ENCODE peak calls at places on chromosomes 1 and 21, in nine cellular contexts. E is suprapubic skin, F is transverse colon, M is stomach, L is sigmoid colon, C is K562, Q is GM12878, V is SK-N-SH, N is upper lobe of left lung. R is an unnamed sample.

GRCh38 chr1:7379445-7379971 is 391.6 kb upstream of the VAMP3 start:
- DNase-seq in E (peak), F (no peak), M (peak), L (peak), C (no peak), Q (no peak), V (no peak), N (no peak), R (peak)

GRCh38 chr1:170790175-170790574 is 126.2 kb downstream of the PRRX1 start:
- DNase-seq in E (no peak), F (no peak), M (no peak), L (no peak), C (no peak), Q (no peak), V (no peak), N (no peak), R (no peak)

GRCh38 chr1:21175324-21175669 is 1.4 kb downstream of the EIF4G3 start:
- DNase-seq in E (peak), F (peak), M (peak), L (peak), C (no peak), Q (no peak), V (peak), N (no peak), R (no peak)

GRCh38 chr1:42035205-42035829 is 116.6 kb upstream of the HIVEP3 start:
- DNase-seq in E (no peak), F (no peak), M (peak), L (peak), C (peak), Q (no peak), V (peak), N (no peak), R (no peak)

GRCh38 chr1:192311281-192311680 is 5.5 kb upstream of the RGS21 start:
- DNase-seq in E (no peak), F (no peak), M (no peak), L (no peak), C (no peak), Q (no peak), V (no peak), N (no peak), R (no peak)

GRCh38 chr21:27423073-27423472 is 456.2 kb upstream of the ADAMTS5 start:
- DNase-seq in E (peak), F (peak), M (peak), L (peak), C (no peak), Q (no peak), V (no peak), N (no peak), R (no peak)

GRCh38 chr1:5961601-5962000 is 30.6 kb downstream of the NPHP4 start:
- DNase-seq in E (no peak), F (no peak), M (no peak), L (peak), C (no peak), Q (no peak), V (no peak), N (no peak), R (no peak)

GRCh38 chr1:62906428-62906886 is 122.5 kb downstream of the ATG4C start:
- DNase-seq in E (no peak), F (no peak), M (no peak), L (no peak), C (peak), Q (no peak), V (peak), N (no peak), R (no peak)

GRCh38 chr1:176791911-176792310 is 328.9 kb downstream of the PAPPA2 start:
- DNase-seq in E (no peak), F (no peak), M (no peak), L (no peak), C (no peak), Q (no peak), V (no peak), N (no peak), R (no peak)

GRCh38 chr21:25459993-25460392 is 147.3 kb downstream of the MRPL39 start:
- DNase-seq in E (no peak), F (no peak), M (no peak), L (no peak), C (no peak), Q (no peak), V (no peak), N (no peak), R (no peak)

GRCh38 chr1:240797050-240797449 is 185.1 kb upstream of the GREM2 start:
- DNase-seq in E (no peak), F (no peak), M (no peak), L (no peak), C (no peak), Q (no peak), V (no peak), N (no peak), R (no peak)

GRCh38 chr1:98702976-98703375 is 41.5 kb downstream of the SNX7 start:
- DNase-seq in E (no peak), F (no peak), M (no peak), L (no peak), C (no peak), Q (no peak), V (no peak), N (no peak), R (no peak)

GRCh38 chr1:197149340-197149739 is 2.9 kb upstream of the ASPM start:
- DNase-seq in E (no peak), F (no peak), M (no peak), L (no peak), C (no peak), Q (no peak), V (no peak), N (no peak), R (no peak)

GRCh38 chr21:42037943-42038342 is 27.8 kb upstream of the ZBTB21 start:
- DNase-seq in E (no peak), F (peak), M (no peak), L (peak), C (no peak), Q (no peak), V (no peak), N (no peak), R (no peak)

GRCh38 chr1:68270993-68271392 is 38.7 kb upstream of the WLS start:
- DNase-seq in E (no peak), F (no peak), M (no peak), L (no peak), C (no peak), Q (no peak), V (no peak), N (no peak), R (no peak)

GRCh38 chr21:36065497-36066036 is 4.3 kb upstream of the CBR1 start:
- DNase-seq in E (no peak), F (no peak), M (no peak), L (no peak), C (no peak), Q (no peak), V (no peak), N (no peak), R (no peak)

GRCh38 chr21:37231671-37232070 is 35.5 kb downstream of the VPS26C start:
- DNase-seq in E (no peak), F (no peak), M (no peak), L (no peak), C (no peak), Q (no peak), V (no peak), N (peak), R (no peak)

GRCh38 chr1:164950453-164951052 is 391.6 kb downstream of the PBX1 start:
- DNase-seq in E (no peak), F (no peak), M (no peak), L (peak), C (no peak), Q (no peak), V (no peak), N (no peak), R (no peak)

GRCh38 chr1:228001738-228002535 is 4.9 kb upstream of the WNT3A start:
- DNase-seq in E (peak), F (no peak), M (peak), L (peak), C (no peak), Q (no peak), V (no peak), N (peak), R (no peak)

GRCh38 chr1:18861590-18861989 is 2.1 kb upstream of the TAS1R2 start:
- DNase-seq in E (no peak), F (no peak), M (no peak), L (no peak), C (no peak), Q (no peak), V (no peak), N (no peak), R (no peak)

GRCh38 chr1:101164776-101165175 is 72.0 kb upstream of the S1PR1 start:
- DNase-seq in E (no peak), F (no peak), M (no peak), L (no peak), C (no peak), Q (no peak), V (no peak), N (no peak), R (no peak)

GRCh38 chr1:244057474-244058385 is 6.6 kb downstream of the ZBTB18 start:
- DNase-seq in E (no peak), F (no peak), M (no peak), L (no peak), C (no peak), Q (no peak), V (no peak), N (no peak), R (no peak)

GRCh38 chr1:81304187-81304586 is 496.5 kb upstream of the ADGRL2 start:
- DNase-seq in E (no peak), F (no peak), M (no peak), L (no peak), C (no peak), Q (no peak), V (peak), N (no peak), R (no peak)

GRCh38 chr1:234926574-234927311 is 201.9 kb downstream of the TOMM20 start:
- DNase-seq in E (peak), F (no peak), M (no peak), L (no peak), C (no peak), Q (peak), V (no peak), N (peak), R (no peak)

GRCh38 chr1:35557118-35557610 is at the start of gene KIAA0319L:
- DNase-seq in E (peak), F (peak), M (peak), L (peak), C (peak), Q (no peak), V (peak), N (peak), R (no peak)

GRCh38 chr1:53410100-53410541 is 49.1 kb upstream of the DMRTB1 start:
- DNase-seq in E (no peak), F (no peak), M (no peak), L (peak), C (no peak), Q (peak), V (peak), N (no peak), R (no peak)

GRCh38 chr1:32431736-32432400 is 33.0 kb upstream of the ZBTB8B start:
- DNase-seq in E (no peak), F (no peak), M (no peak), L (no peak), C (no peak), Q (peak), V (no peak), N (no peak), R (no peak)

GRCh38 chr21:16536661-16537359 is 807.0 kb downstream of the USP25 start:
- DNase-seq in E (no peak), F (no peak), M (no peak), L (no peak), C (no peak), Q (no peak), V (no peak), N (no peak), R (no peak)

GRCh38 chr21:16535100-16535418 is 805.3 kb downstream of the USP25 start:
- DNase-seq in E (peak), F (peak), M (peak), L (peak), C (no peak), Q (no peak), V (peak), N (no peak), R (peak)

GRCh38 chr21:16532841-16533240 is 803.1 kb downstream of the USP25 start:
- DNase-seq in E (no peak), F (no peak), M (no peak), L (no peak), C (no peak), Q (no peak), V (no peak), N (no peak), R (no peak)

GRCh38 chr21:16533692-16534407 is 804.1 kb downstream of the USP25 start:
- DNase-seq in E (no peak), F (no peak), M (no peak), L (no peak), C (no peak), Q (no peak), V (no peak), N (no peak), R (no peak)

DNA sequence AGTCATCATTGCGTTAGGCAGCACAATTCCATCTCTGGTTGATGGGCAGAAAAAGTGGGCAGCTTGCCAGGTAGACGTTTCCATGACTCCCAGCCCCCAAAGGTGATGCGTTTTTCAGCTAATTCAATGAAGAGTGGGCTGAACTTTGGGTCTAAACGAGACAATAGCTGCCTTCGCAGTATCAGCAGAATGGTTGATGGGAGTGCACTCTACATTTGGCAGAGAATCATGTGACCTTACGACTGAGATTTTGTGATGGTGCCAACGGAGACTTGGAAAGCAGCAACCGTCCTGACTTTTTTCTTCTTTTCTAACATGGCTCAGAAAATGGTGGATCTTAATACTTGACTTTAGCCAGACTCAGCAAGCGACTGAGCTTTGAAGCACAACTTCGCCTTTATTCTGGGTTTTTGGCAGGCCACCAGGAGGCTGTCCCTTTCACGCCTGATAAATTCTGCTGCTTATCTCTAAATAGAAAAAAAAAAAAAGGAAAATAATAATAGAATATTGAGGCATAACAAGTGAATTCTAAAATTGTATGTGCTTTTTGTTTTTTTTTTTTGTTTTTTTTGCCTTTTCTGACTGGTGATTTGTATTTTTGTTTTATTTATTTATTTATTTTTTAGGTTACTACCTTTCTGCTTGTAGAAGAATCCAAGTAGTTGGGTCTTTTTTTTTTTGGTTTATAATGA is 804.8 kb downstream of the USP25 start:
- DNase-seq in E (peak), F (peak), M (peak), L (peak), C (no peak), Q (no peak), V (peak), N (no peak), R (peak)
- TF ChIP-seq EP300 in E (no peak), F (no peak), M (no peak), L (no peak), C (no peak), Q (no peak), V (peak), N (no peak), R (no peak)

GRCh38 chr1:203743101-203743501 is 21.9 kb upstream of the LAX1 start:
- DNase-seq in E (no peak), F (no peak), M (no peak), L (no peak), C (no peak), Q (no peak), V (no peak), N (no peak), R (no peak)

GRCh38 chr1:203746281-203746680 is 18.7 kb upstream of the LAX1 start:
- DNase-seq in E (no peak), F (no peak), M (no peak), L (no peak), C (no peak), Q (no peak), V (no peak), N (no peak), R (no peak)

GRCh38 chr1:203742446-203742845 is 22.5 kb upstream of the LAX1 start:
- DNase-seq in E (no peak), F (no peak), M (no peak), L (no peak), C (no peak), Q (no peak), V (no peak), N (no peak), R (no peak)

DNA sequence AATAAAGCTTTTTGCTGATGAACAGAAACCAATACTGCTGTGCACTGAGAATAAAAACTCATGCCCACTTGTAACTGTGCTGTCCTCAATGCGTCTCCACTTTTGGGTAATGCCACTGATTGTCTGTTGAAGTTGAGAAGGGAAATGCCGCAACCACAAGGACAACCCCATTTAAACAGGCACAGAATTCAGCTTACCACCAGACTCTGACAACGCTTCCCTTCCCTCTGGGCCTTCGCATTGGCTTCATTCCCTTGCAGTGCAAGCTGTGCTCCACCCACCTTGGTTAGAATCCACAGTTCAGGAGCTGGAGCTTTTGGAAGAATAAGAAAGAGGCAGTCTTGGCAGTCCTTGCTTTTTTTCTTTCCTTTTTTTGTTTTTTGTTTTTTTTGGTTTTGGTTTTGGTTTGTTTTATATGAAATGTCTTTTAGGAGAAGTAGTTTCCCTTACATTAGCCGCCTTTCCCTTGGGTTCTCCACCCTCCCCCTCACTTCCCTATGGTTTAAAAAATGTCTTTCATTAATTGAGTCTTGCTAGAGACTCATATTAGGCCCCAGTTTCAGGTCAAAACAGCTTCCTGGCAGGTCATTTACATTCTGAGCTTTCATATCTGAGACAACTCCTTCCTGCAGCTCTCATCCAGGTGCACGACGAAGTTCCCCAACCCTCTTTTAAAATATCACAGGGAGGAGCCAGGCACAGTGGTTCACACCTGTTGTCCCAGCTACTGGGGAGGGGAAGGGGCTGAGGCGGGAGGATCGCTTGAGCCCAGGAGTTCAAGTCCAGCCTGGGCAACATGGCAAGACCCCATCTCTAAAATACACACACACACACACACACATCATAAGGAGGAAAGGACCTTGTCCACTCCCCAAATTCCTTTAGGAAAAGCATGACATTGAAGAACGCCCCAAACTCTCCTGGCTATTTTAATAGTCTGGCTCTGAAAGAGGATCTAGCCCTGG is 20.7 kb upstream of the LAX1 start:
- DNase-seq in E (peak), F (peak), M (peak), L (peak), C (no peak), Q (no peak), V (no peak), N (no peak), R (no peak)
- TF ChIP-seq POLR2AphosphoS5 in E (no peak), F (no peak), M (no peak), L (no peak), C (no peak), Q (no peak), V (no peak), N (no peak), R (peak)

DNA sequence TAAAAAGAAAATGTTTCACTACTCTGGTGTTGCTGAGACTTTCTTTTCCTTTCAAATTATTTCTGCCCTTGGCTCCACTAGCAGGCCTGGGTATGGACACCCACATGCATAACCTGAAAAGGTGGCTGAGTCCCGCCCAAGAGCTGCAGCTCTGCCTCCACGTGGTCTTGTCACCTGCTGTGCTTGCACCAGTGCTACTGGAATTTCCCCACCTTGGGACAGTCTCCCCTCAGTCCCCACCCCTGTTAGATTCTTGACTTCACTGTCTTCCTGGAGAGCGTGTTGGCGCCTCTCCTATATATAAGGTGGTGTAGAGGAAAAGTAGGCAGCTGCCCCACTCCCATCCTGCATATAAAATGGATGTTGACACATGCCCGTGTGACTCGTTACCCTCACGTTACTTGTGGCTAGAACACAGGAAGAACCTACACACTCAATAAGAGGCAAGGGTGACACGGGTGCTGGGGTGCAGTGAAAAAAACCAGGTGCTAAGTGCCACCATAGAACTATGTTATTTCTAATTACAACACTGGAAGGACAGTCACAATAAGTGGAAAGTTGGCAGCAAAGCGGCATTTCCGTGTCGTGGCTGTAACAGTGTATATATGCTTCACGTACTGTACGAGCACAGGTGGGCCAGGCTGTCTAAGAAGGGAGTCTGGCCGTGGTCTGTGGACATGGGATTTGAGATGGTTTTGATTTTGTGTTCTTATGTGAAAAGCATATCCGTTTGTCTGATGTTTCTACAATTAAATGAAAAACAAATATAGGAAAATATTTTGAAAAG is 61.0 kb downstream of the POFUT2 start:
- DNase-seq in E (no peak), F (no peak), M (no peak), L (no peak), C (no peak), Q (no peak), V (no peak), N (no peak), R (no peak)
- TF ChIP-seq EP300 in E (no peak), F (no peak), M (no peak), L (no peak), C (no peak), Q (no peak), V (no peak), N (no peak), R (no peak)

GRCh38 chr1:112718691-112719418 is 3.7 kb upstream of the PPM1J start:
- DNase-seq in E (peak), F (peak), M (peak), L (peak), C (peak), Q (no peak), V (peak), N (peak), R (no peak)
- TF ChIP-seq POLR2AphosphoS5 in E (no peak), F (no peak), M (peak), L (no peak), C (no peak), Q (no peak), V (no peak), N (no peak), R (peak)

DNA sequence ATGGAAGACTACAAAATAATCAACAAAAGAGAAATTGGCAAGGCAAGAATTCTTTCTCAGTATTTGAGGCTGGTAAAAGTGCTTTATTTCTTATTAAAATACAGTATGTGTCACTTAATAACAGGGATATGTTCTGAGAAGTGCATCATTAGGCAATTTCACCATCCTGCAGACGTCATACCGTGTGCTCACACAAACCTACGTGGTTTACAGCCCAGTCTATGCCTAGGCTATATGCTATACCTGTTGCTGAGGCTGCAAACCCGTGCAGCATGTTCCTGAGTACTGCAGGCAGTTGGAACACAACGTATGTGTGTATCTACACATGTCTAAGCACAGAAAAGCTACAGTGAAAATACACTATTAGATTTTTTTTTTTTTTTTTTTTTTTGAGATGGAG is 2.7 kb upstream of the CCDC27 start:
- DNase-seq in E (no peak), F (no peak), M (no peak), L (no peak), C (no peak), Q (no peak), V (no peak), N (no peak), R (no peak)
- TF ChIP-seq EP300 in E (no peak), F (no peak), M (no peak), L (no peak), C (no peak), Q (no peak), V (no peak), N (no peak), R (no peak)

R was measured in esophagus muscularis mucosa.